ENCODE peak calls at places on chromosomes 4 and X, in four cellular contexts. M, H, J and U are unnamed samples.

GRCh38 chr4:79049840-79050520 is 110.7 kb upstream of the PAQR3 start:
- DNase-seq in J (no peak), M (no peak), H (no peak), U (no peak)

GRCh38 chr4:77095101-77095826 is 19.5 kb upstream of the CCNI start:
- DNase-seq in M (peak), H (peak), J (peak), U (no peak)

GRCh38 chr4:121696641-121697461 is at the start of gene ANXA5:
- DNase-seq in M (peak), J (peak), H (peak), U (peak)

GRCh38 chr4:90852232-90852631 is 725.0 kb downstream of the CCSER1 start:
- DNase-seq in M (no peak), H (no peak), J (no peak), U (no peak)

GRCh38 chr4:40698733-40699132 is 51.0 kb upstream of the NSUN7 start:
- DNase-seq in H (no peak), J (no peak), M (no peak), U (no peak)

GRCh38 chr4:108619372-108620100 is 840 bp upstream of the RPL34 start:
- DNase-seq in M (no peak), J (peak), H (no peak), U (no peak)

GRCh38 chr4:139814285-139815015 is 148.8 kb downstream of the MGST2 start:
- DNase-seq in M (peak), H (no peak), J (no peak), U (no peak)

GRCh38 chr4:158371158-158371557 is 150.5 kb upstream of the RXFP1 start:
- DNase-seq in J (no peak), H (no peak), M (no peak), U (no peak)

GRCh38 chr4:38743866-38744265 is 38.9 kb downstream of the TLR10 start:
- DNase-seq in H (no peak), M (no peak), J (no peak), U (no peak)

GRCh38 chr4:53720776-53721175 is 129.5 kb upstream of the LNX1 start:
- DNase-seq in H (no peak), J (no peak), M (no peak), U (no peak)

GRCh38 chr4:154137320-154137905 is 348.5 kb upstream of the SFRP2 start:
- DNase-seq in H (no peak), M (no peak), J (no peak), U (no peak)

GRCh38 chr4:2417765-2418651 is at the start of gene ZFYVE28:
- DNase-seq in H (no peak), J (no peak), M (no peak), U (no peak)

GRCh38 chrX:149129767-149130166 is 375.3 kb downstream of the IDS start:
- DNase-seq in M (no peak), H (no peak), J (no peak), U (no peak)

GRCh38 chr4:128468485-128468989 is 180.9 kb upstream of the PGRMC2 start:
- DNase-seq in M (peak), H (peak), J (no peak), U (peak)

GRCh38 chr4:33262809-33263208 is 2542.6 kb downstream of the PCDH7 start:
- DNase-seq in M (no peak), J (no peak), H (no peak), U (no peak)

GRCh38 chrX:150358651-150359050 is 4.5 kb upstream of the MAMLD1 start:
- DNase-seq in H (peak), J (no peak), M (no peak), U (no peak)

GRCh38 chrX:54494970-54495813 is 842 bp downstream of the FGD1 start:
- DNase-seq in J (no peak), M (no peak), H (no peak), U (no peak)

GRCh38 chr4:95059630-95060029 is 301.9 kb downstream of the BMPR1B start:
- DNase-seq in M (no peak), J (no peak), H (no peak), U (no peak)

GRCh38 chrX:103120748-103121147 is 27.8 kb upstream of the NXF3 start:
- DNase-seq in H (no peak), J (no peak), M (no peak), U (no peak)

GRCh38 chr4:28357985-28358384 is 1497.3 kb downstream of the STIM2 start:
- DNase-seq in J (no peak), H (no peak), M (no peak), U (no peak)

GRCh38 chr4:155761047-155761446 is 2.2 kb downstream of the GUCY1B1 start:
- DNase-seq in J (no peak), H (no peak), M (no peak), U (no peak)

GRCh38 chr4:159158083-159158617 is 55.3 kb downstream of the RAPGEF2 start:
- DNase-seq in J (no peak), M (no peak), H (no peak), U (no peak)

GRCh38 chrX:48798318-48798717 is 3.5 kb upstream of the HDAC6 start:
- DNase-seq in H (no peak), J (no peak), M (no peak), U (no peak)

GRCh38 chr4:185665655-185666054 is 130.3 kb upstream of the PDLIM3 start:
- DNase-seq in J (no peak), M (no peak), H (no peak), U (no peak)

GRCh38 chr4:1249731-1250526 is 999 bp upstream of the CTBP1 start:
- DNase-seq in J (no peak), M (peak), H (peak), U (peak)

GRCh38 chr4:85967872-85968271 is 392.0 kb downstream of the MAPK10 start:
- DNase-seq in H (no peak), J (no peak), M (no peak), U (no peak)

GRCh38 chrX:45803383-45803921 is 602.8 kb upstream of the DIPK2B start:
- DNase-seq in J (no peak), M (no peak), H (no peak), U (no peak)

GRCh38 chr4:102620697-102621497 is 119.7 kb downstream of the NFKB1 start:
- DNase-seq in H (no peak), M (no peak), J (no peak), U (no peak)

GRCh38 chr4:128228021-128228571 is 59.5 kb downstream of the PGRMC2 start:
- DNase-seq in M (no peak), J (no peak), H (no peak), U (no peak)

GRCh38 chr4:122007016-122007415 is 55.2 kb upstream of the TRPC3 start:
- DNase-seq in J (no peak), H (no peak), M (no peak), U (no peak)

GRCh38 chrX:139199945-139200344 is 330.6 kb upstream of the F9 start:
- DNase-seq in J (no peak), M (no peak), H (no peak), U (no peak)
- H3K27ac ChIP-seq in J (no peak), M (no peak), H (no peak), U (no peak)

GRCh38 chr4:87529187-87529586 is at the start of gene SPARCL1:
- DNase-seq in J (no peak), M (peak), H (peak), U (no peak)
- H3K4me3 ChIP-seq in J (no peak), M (peak), H (peak), U (peak)

DNA sequence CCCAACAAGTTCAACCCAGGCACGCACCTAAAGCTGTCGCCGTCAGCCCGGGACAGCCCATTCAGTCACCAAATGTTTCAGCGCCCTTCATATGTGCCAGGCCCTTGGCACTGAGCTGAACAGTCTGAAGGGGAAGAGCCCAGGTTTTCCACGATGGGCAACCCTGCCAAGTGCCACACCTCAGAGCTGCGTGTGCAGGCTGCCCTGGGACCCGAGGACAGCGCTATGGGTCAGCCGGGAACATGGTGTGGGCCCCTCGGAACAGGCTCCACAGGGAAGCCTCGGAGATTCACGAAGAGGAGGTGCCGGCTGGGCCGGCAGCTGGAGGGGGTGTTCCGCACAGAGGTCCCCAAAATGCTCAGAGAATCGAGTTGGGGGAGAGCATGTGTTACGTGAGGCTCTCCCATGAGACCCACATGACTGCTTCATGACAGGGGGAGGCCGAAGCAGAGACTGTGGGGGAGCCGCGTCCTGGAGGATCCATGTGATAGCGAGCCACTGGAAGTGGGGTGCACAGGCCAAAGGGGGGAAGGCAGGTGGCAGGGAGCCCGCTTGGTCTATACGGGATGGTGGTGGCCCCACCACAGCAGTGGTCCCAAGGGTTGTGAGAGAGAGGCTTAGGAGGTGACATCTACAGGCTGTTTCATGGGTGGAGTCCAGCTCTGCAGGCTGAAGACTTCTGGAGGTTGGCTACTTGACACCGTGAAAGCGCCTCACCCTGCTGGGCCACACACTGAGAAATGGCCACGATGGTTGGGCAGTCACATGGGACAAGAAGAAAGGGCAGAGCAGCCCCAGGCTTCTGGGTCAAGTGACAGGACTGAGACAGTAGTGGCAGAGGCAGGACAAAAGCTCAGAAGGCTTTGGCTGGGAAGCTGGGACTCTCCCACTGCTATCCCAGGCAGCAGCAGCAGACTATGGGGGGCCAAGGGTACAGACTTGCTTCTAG is 14.2 kb downstream of the BCAP31 start:
- DNase-seq in J (no peak), H (no peak), M (no peak), U (no peak)
- H3K27ac ChIP-seq in J (no peak), H (no peak), M (no peak), U (no peak)

GRCh38 chrX:120560405-120560841 is 339 bp downstream of the CUL4B start:
- DNase-seq in J (no peak), H (no peak), M (no peak), U (peak)
- H3K4me3 ChIP-seq in J (peak), H (peak), M (peak), U (peak)

GRCh38 chrX:19647731-19648588 is 132.7 kb upstream of the MAP3K15 start:
- DNase-seq in M (no peak), J (no peak), H (no peak), U (no peak)
- H3K27ac ChIP-seq in M (no peak), J (no peak), H (no peak), U (no peak)